ENCODE peak calls at places on chromosomes 7 and 10, in five cellular contexts. M, A, F, H and Z are unnamed samples.
A peak's percentile ranks its signal among the peaks of the same experiment; 100 is the strongest.

GRCh38 chr7:148991536-148991935 is 36.8 kb downstream of the PDIA4 start:
- DNase-seq in H (no peak), M (no peak), A (no peak), F (no peak), Z (no peak)

GRCh38 chr7:77413861-77414424 is 2.2 kb downstream of the GSAP start:
- DNase-seq in F (no peak), H (no peak), M (no peak), A (no peak), Z (no peak)

GRCh38 chr7:33754933-33755928 is 150.1 kb upstream of the BMPER start:
- DNase-seq in H (peak; percentile 24), F (no peak), M (no peak), A (no peak), Z (no peak)

GRCh38 chr7:106015586-106016218 is 52.6 kb downstream of the CDHR3 start:
- DNase-seq in F (no peak), H (no peak), M (no peak), A (no peak), Z (peak; percentile 79)

GRCh38 chr7:31642681-31643115 is 44.3 kb upstream of the PPP1R17 start:
- DNase-seq in F (no peak), A (no peak), M (no peak), H (no peak), Z (peak; percentile 80)

GRCh38 chr10:77692782-77693181 is 55.2 kb upstream of the KCNMA1 start:
- DNase-seq in F (no peak), H (no peak), M (no peak), A (no peak), Z (no peak)

GRCh38 chr7:32204361-32205018 is 134.3 kb upstream of the PDE1C start:
- DNase-seq in A (peak; percentile 44), F (no peak), M (no peak), H (peak; percentile 90), Z (peak; percentile 10)

GRCh38 chr7:19107392-19108147 is 9.9 kb downstream of the TWIST1 start:
- DNase-seq in F (no peak), M (no peak), A (no peak), H (no peak), Z (no peak)

GRCh38 chr7:111137296-111138195 is 46.6 kb downstream of the LRRN3 start:
- DNase-seq in F (peak; percentile 2), A (no peak), M (no peak), H (no peak), Z (no peak)

GRCh38 chr10:57142925-57143576 is 782.0 kb upstream of the ZWINT start:
- DNase-seq in H (no peak), F (no peak), A (no peak), M (no peak), Z (no peak)

GRCh38 chr7:140079121-140079536 is 16.4 kb upstream of the PARP12 start:
- DNase-seq in A (peak; percentile 11), H (peak; percentile 28), M (no peak), F (no peak), Z (no peak)

GRCh38 chr7:91720255-91720937 is 160.1 kb downstream of the MTERF1 start:
- DNase-seq in H (no peak), A (no peak), M (no peak), F (no peak), Z (no peak)

GRCh38 chr7:130063036-130063435 is 7.3 kb upstream of the KLHDC10 start:
- DNase-seq in F (peak; percentile 57), H (no peak), A (peak; percentile 51), M (peak; percentile 74), Z (no peak)

GRCh38 chr10:91238191-91238590 is 17.7 kb downstream of the PCGF5 start:
- DNase-seq in H (no peak), F (no peak), A (no peak), M (no peak), Z (no peak)

GRCh38 chr7:84274029-84274638 is 79.5 kb upstream of the SEMA3A start:
- DNase-seq in H (no peak), A (no peak), M (no peak), F (no peak), Z (no peak)

GRCh38 chr7:80681272-80681885 is 42.9 kb downstream of the CD36 start:
- DNase-seq in H (peak; percentile 7), F (no peak), A (no peak), M (no peak), Z (no peak)

GRCh38 chr7:149887311-149887710 is 13.5 kb downstream of the ATP6V0E2 start:
- DNase-seq in M (no peak), A (no peak), H (no peak), F (no peak), Z (no peak)

GRCh38 chr7:7109934-7110333 is 72.4 kb upstream of the C1GALT1 start:
- DNase-seq in A (no peak), H (peak; percentile 41), M (no peak), F (no peak), Z (no peak)

GRCh38 chr7:5431485-5432118 is 8.0 kb upstream of the TNRC18 start:
- DNase-seq in H (no peak), A (no peak), F (no peak), M (no peak), Z (no peak)

GRCh38 chr10:123884907-123885381 is 6.7 kb downstream of the CPXM2 start:
- DNase-seq in M (no peak), F (no peak), A (no peak), H (no peak), Z (no peak)

GRCh38 chr7:5423272-5423843 is at the start of gene TNRC18:
- DNase-seq in A (peak; percentile 62), F (peak; percentile 13), H (no peak), M (no peak), Z (no peak)

GRCh38 chr10:21724020-21724589 is 190.1 kb downstream of the MLLT10 start:
- DNase-seq in H (no peak), A (no peak), M (no peak), F (no peak), Z (no peak)

GRCh38 chr10:73095479-73096021 is 1.1 kb downstream of the P4HA1 start:
- DNase-seq in M (no peak), F (peak; percentile 34), H (no peak), A (peak; percentile 64), Z (no peak)

GRCh38 chr7:52120908-52121307 is 804.3 kb upstream of the COBL start:
- DNase-seq in A (no peak), H (no peak), M (no peak), F (no peak), Z (no peak)

GRCh38 chr10:33883881-33884280 is 549.4 kb upstream of the NRP1 start:
- DNase-seq in F (no peak), A (no peak), M (no peak), H (no peak), Z (no peak)

GRCh38 chr10:111993321-111993720 is 190.2 kb downstream of the GPAM start:
- DNase-seq in F (no peak), A (no peak), H (no peak), M (no peak), Z (no peak)

GRCh38 chr10:123635745-123636144 is 30.4 kb upstream of the GPR26 start:
- DNase-seq in A (no peak), H (no peak), M (no peak), F (no peak), Z (no peak)

GRCh38 chr10:79381804-79382221 is 34.5 kb downstream of the PPIF start:
- DNase-seq in M (no peak), A (no peak), F (no peak), H (no peak), Z (no peak)

GRCh38 chr10:11913184-11913641 is 90.1 kb downstream of the PROSER2 start:
- DNase-seq in F (no peak), M (no peak), H (no peak), A (no peak), Z (no peak)

GRCh38 chr7:27192546-27193334 is 7.2 kb downstream of the HOXA13 start:
- DNase-seq in H (no peak), A (no peak), F (no peak), M (no peak), Z (no peak)

GRCh38 chr7:124072603-124073324 is 39.9 kb upstream of the TMEM229A start:
- DNase-seq in M (no peak), F (no peak), H (no peak), A (no peak), Z (no peak)

GRCh38 chr10:132142396-132143161 is 44.2 kb upstream of the DPYSL4 start:
- DNase-seq in A (no peak), M (no peak), H (no peak), F (peak; percentile 23), Z (no peak)

GRCh38 chr7:2196381-2197378 is 36.1 kb downstream of the MAD1L1 start:
- DNase-seq in F (no peak), M (no peak), H (peak; percentile 60), A (no peak), Z (no peak)

GRCh38 chr7:128845475-128845874 is 15.3 kb downstream of the FLNC start:
- DNase-seq in F (no peak), M (no peak), A (no peak), H (no peak), Z (no peak)

GRCh38 chr10:72483452-72483851 is 128.7 kb upstream of the DNAJB12 start:
- DNase-seq in A (no peak), H (no peak), M (no peak), F (no peak), Z (no peak)

GRCh38 chr10:29250066-29250465 is 38.8 kb upstream of the LYZL1 start:
- DNase-seq in H (no peak), A (no peak), F (no peak), M (no peak), Z (no peak)